ENCODE peak calls at places on chromosomes 13 and 19, in four cellular contexts. D, E, M and H are unnamed samples.

GRCh38 chr13:43489168-43489730 is 297.5 kb downstream of the ENOX1 start:
- DNase-seq in D (no peak), E (no peak), M (no peak), H (peak; percentile 71)

GRCh38 chr13:49821216-49821820 is 28.8 kb upstream of the KPNA3 start:
- DNase-seq in D (no peak), E (no peak), M (peak; percentile 32), H (no peak)

GRCh38 chr13:73138276-73138950 is 79.6 kb downstream of the KLF5 start:
- DNase-seq in D (no peak), E (peak; percentile 77), M (peak; percentile 71), H (no peak)

GRCh38 chr19:13133241-13133870 is 15.3 kb downstream of the NACC1 start:
- DNase-seq in D (no peak), E (no peak), M (no peak), H (no peak)

GRCh38 chr13:110199046-110199831 is 107.7 kb downstream of the COL4A1 start:
- DNase-seq in D (no peak), E (no peak), M (no peak), H (no peak)

GRCh38 chr19:788821-789472 is 8.3 kb upstream of the PTBP1 start:
- DNase-seq in D (peak; percentile 54), E (no peak), M (peak; percentile 65), H (peak; percentile 76)

GRCh38 chr13:30346159-30346788 is 38.9 kb upstream of the KATNAL1 start:
- DNase-seq in D (no peak), E (no peak), M (no peak), H (no peak)

GRCh38 chr19:48456864-48457263 is 1.5 kb downstream of the KCNJ14 start:
- DNase-seq in D (no peak), E (no peak), M (no peak), H (no peak)

GRCh38 chr13:21069561-21070004 is 8.2 kb upstream of the LATS2 start:
- DNase-seq in D (no peak), E (peak; percentile 97), M (peak; percentile 95), H (peak; percentile 53)

GRCh38 chr19:14081797-14082674 is 3.5 kb downstream of the C19orf67 start:
- DNase-seq in D (peak; percentile 34), E (peak; percentile 48), M (peak; percentile 81), H (peak; percentile 92)

GRCh38 chr19:4748589-4748988 is 24.9 kb upstream of the DPP9 start:
- DNase-seq in D (no peak), E (no peak), M (no peak), H (no peak)

GRCh38 chr13:64471916-64472315 is 2758.2 kb downstream of the PCDH9 start:
- DNase-seq in D (no peak), E (peak; percentile 51), M (peak; percentile 54), H (no peak)

GRCh38 chr19:32692727-32693061 is 1.1 kb downstream of the NUDT19 start:
- DNase-seq in D (no peak), E (no peak), M (peak; percentile 36), H (no peak)

GRCh38 chr19:46610851-46611770 is 10.0 kb downstream of the CALM3 start:
- DNase-seq in D (no peak), E (peak; percentile 71), M (no peak), H (peak; percentile 51)

GRCh38 chr13:48489003-48489402 is 43.9 kb downstream of the RCBTB2 start:
- DNase-seq in D (no peak), E (no peak), M (no peak), H (no peak)

GRCh38 chr19:932647-933552 is 7.1 kb downstream of the ARID3A start:
- DNase-seq in D (peak; percentile 54), E (peak; percentile 93), M (peak; percentile 97), H (peak; percentile 92)

GRCh38 chr13:77988355-77988754 is 69.7 kb upstream of the EDNRB start:
- DNase-seq in D (no peak), E (no peak), M (no peak), H (no peak)

GRCh38 chr19:55355213-55355821 is 798 bp upstream of the COX6B2 start:
- DNase-seq in D (peak; percentile 69), E (no peak), M (no peak), H (peak; percentile 73)

GRCh38 chr13:42041684-42042035 is 6.8 kb upstream of the DGKH start:
- DNase-seq in D (peak; percentile 76), E (peak; percentile 59), M (peak; percentile 89), H (peak; percentile 82)

GRCh38 chr19:46287585-46287984 is 9.3 kb upstream of the HIF3A start:
- DNase-seq in D (no peak), E (peak; percentile 32), M (peak; percentile 30), H (no peak)

GRCh38 chr13:50129065-50129922 is 114.0 kb downstream of the KCNRG start:
- DNase-seq in D (peak; percentile 51), E (no peak), M (no peak), H (peak; percentile 79)

GRCh38 chr19:4552546-4552819 is 7.0 kb downstream of the SEMA6B start:
- DNase-seq in D (no peak), E (no peak), M (no peak), H (no peak)

GRCh38 chr13:85982102-85982501 is 182.9 kb upstream of the SLITRK6 start:
- DNase-seq in D (no peak), E (no peak), M (no peak), H (no peak)

GRCh38 chr13:69970521-69970920 is 137.1 kb upstream of the ATXN8OS start:
- DNase-seq in D (no peak), E (peak; percentile 29), M (no peak), H (no peak)

GRCh38 chr19:1295169-1296012 is 9.7 kb downstream of the EFNA2 start:
- DNase-seq in D (peak; percentile 39), E (no peak), M (peak; percentile 48), H (peak; percentile 76)

GRCh38 chr19:53037101-53038097 is 7.1 kb upstream of the ERVV-2 start:
- DNase-seq in D (peak; percentile 18), E (peak; percentile 60), M (peak; percentile 87), H (peak; percentile 80)

GRCh38 chr19:17318966-17319365 is 9.6 kb downstream of the DDA1 start:
- DNase-seq in D (no peak), E (no peak), M (no peak), H (no peak)

GRCh38 chr13:78030351-78030750 is 111.7 kb upstream of the EDNRB start:
- DNase-seq in D (peak; percentile 8), E (no peak), M (no peak), H (no peak)

GRCh38 chr13:40974460-40975407 is 44.4 kb downstream of the ELF1 start:
- DNase-seq in D (peak; percentile 66), E (peak; percentile 51), M (peak; percentile 51), H (no peak)

GRCh38 chr19:1232652-1233360 is 5.0 kb downstream of the CBARP start:
- DNase-seq in D (no peak), E (peak; percentile 64), M (peak; percentile 40), H (no peak)

GRCh38 chr13:113838711-113839201 is 25.1 kb downstream of the GAS6 start:
- DNase-seq in D (no peak), E (no peak), M (no peak), H (peak; percentile 54)

GRCh38 chr19:49680473-49681351 is 3.6 kb downstream of the PRMT1 start:
- DNase-seq in D (peak; percentile 99), E (peak; percentile 61), M (peak; percentile 83), H (peak; percentile 95)

GRCh38 chr19:52991484-52991883 is 22.2 kb upstream of the ERVV-1 start:
- DNase-seq in D (no peak), E (peak; percentile 48), M (peak; percentile 86), H (no peak)

GRCh38 chr13:19632915-19633339 is 532 bp upstream of the MPHOSPH8 start:
- DNase-seq in D (no peak), E (no peak), M (no peak), H (no peak)

GRCh38 chr13:113930711-113931637 is 42.9 kb downstream of the C13orf46 start:
- DNase-seq in D (no peak), E (no peak), M (no peak), H (peak; percentile 53)

GRCh38 chr19:15324791-15325519 is 7.4 kb downstream of the BRD4 start:
- DNase-seq in D (peak; percentile 40), E (no peak), M (no peak), H (peak; percentile 27)
- H3K4me1 ChIP-seq in D (peaks cover 13% of the 10 kb centered on the region), E (peaks cover 38% of the 10 kb centered on the region), M (peaks cover 74% of the 10 kb centered on the region), H (peaks cover 48% of the 10 kb centered on the region)

GRCh38 chr13:45219938-45220375 is 19.1 kb upstream of the KCTD4 start:
- DNase-seq in D (no peak), E (peak; percentile 94), M (peak; percentile 63), H (no peak)
- H3K9ac ChIP-seq in D (no peak overlapping the region), E (no peak overlapping the region), M (no peak overlapping the region), H (no peak overlapping the region)

GRCh38 chr13:24502567-24503375 is 9.8 kb downstream of the PARP4 start:
- DNase-seq in D (peak; percentile 62), E (peak; percentile 77), M (peak; percentile 83), H (no peak)
- H3K4me1 ChIP-seq in D (no peaks in the 10 kb centered on the region), E (peaks cover 10% of the 10 kb centered on the region), M (peaks cover 25% of the 10 kb centered on the region), H (no peaks in the 10 kb centered on the region)

GRCh38 chr19:45098521-45099464 is 5.8 kb downstream of the PPP1R37 start:
- DNase-seq in D (no peak), E (peak; percentile 59), M (peak; percentile 48), H (no peak)
- H3K9ac ChIP-seq in D (no peak overlapping the region), E (no peak overlapping the region), M (peak overlapping the region; percentile 25), H (no peak overlapping the region)

GRCh38 chr19:15198006-15198356 is 2.8 kb downstream of the NOTCH3 start:
- DNase-seq in D (no peak), E (no peak), M (peak; percentile 56), H (peak; percentile 75)

GRCh38 chr19:15200575-15201364 is at the start of gene NOTCH3:
- DNase-seq in D (peak; percentile 89), E (no peak), M (peak; percentile 70), H (peak; percentile 77)

GRCh38 chr19:15197275-15198005 is 3.4 kb downstream of the NOTCH3 start:
- DNase-seq in D (no peak), E (no peak), M (peak; percentile 37), H (no peak)

GRCh38 chr19:15199652-15200574 is 882 bp downstream of the NOTCH3 start:
- DNase-seq in D (peak; percentile 95), E (peak; percentile 37), M (peak; percentile 69), H (peak; percentile 84)

DNA sequence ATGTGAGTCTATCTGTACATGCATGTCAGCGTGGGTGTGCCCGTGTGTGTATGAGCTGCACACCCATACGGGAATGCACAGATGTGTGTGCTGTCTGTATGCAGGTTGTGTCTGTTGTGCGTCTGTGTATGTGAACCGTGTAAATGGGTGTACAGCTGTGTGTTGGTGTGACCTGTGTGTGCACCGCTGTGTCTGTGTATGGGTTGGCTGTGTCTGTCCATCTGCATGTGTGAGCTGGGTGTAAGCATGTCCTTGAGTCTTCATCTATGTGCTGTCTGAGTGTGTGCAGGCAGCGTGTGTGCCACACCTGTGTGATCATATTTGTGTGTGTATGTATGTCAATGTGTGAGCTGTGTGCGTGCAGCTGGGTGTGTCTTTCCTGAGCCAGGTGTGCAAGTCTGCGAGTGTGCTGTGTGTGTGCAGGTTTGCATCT is 1.6 kb downstream of the NOTCH3 start:
- DNase-seq in D (no peak), E (no peak), M (no peak), H (no peak)
- H3K4me1 ChIP-seq in D (peaks cover 14% of the 10 kb centered on the region), E (peaks cover 14% of the 10 kb centered on the region), M (peaks cover 6% of the 10 kb centered on the region), H (no peaks in the 10 kb centered on the region)

GRCh38 chr13:93800342-93800741 is 573.7 kb downstream of the GPC6 start:
- DNase-seq in D (no peak), E (no peak), M (no peak), H (no peak)
- H3K9ac ChIP-seq in D (no peak overlapping the region), E (no peak overlapping the region), M (no peak overlapping the region), H (no peak overlapping the region)

DNA sequence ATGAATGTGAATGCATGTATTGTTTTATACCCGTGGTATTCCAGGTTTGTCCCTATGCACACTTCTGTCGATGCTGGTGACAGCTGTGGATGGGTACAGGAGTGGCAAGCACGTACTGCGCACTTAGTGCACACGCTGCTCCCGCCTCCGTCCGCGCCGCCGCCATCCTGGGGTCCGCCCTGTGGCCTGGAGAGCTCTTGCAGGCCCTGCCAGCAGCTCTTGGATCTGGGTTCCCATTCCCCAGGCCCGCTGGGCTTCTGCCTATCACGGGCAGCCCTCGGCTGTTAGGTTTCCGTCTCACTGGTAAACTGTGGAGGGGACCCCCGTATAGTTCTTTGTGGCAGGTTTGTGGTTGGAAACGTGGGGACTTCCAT is 4.0 kb downstream of the GNA11 start:
- DNase-seq in D (no peak), E (no peak), M (no peak), H (peak; percentile 77)
- H3K4me1 ChIP-seq in D (peaks cover 16% of the 10 kb centered on the region), E (peaks cover 15% of the 10 kb centered on the region), M (peaks cover 24% of the 10 kb centered on the region), H (peaks cover 64% of the 10 kb centered on the region)